ENCODE peak calls at places on chromosomes 3 and 15, in nine cellular contexts. T is NT2/D1, U is body of pancreas, W is left ventricle myocardium inferior, I is aorta, Z is cardiac muscle cell, R is right lobe of liver, D is GM23248, P is A549. S is an unnamed sample.
A peak's percentile ranks its signal among the peaks of the same experiment; 100 is the strongest.

GRCh38 chr15:63991706-63992105 is 54.6 kb downstream of the DAPK2 start:
- DNase-seq in D (no peak), I (no peak), Z (no peak), W (no peak), P (no peak), U (no peak), T (no peak), R (no peak), S (no peak)

GRCh38 chr3:16788440-16789057 is 96.2 kb upstream of the PLCL2 start:
- DNase-seq in R (no peak), T (no peak), W (no peak), I (no peak), D (no peak), P (no peak), U (peak; percentile 34), Z (no peak), S (no peak)

GRCh38 chr3:94285874-94286273 is 223.0 kb downstream of the NSUN3 start:
- DNase-seq in U (no peak), P (peak; percentile 14), R (no peak), W (no peak), D (peak; percentile 33), Z (peak; percentile 2), I (no peak), T (no peak), S (no peak)

GRCh38 chr15:83565553-83566159 is 88.3 kb upstream of the ADAMTSL3 start:
- DNase-seq in U (peak; percentile 17), Z (peak; percentile 49), T (peak; percentile 46), D (peak; percentile 55), P (peak; percentile 39), I (no peak), R (no peak), W (no peak), S (no peak)

GRCh38 chr3:169365993-169366915 is 297.3 kb downstream of the MECOM start:
- DNase-seq in W (no peak), D (no peak), I (no peak), Z (no peak), R (no peak), U (peak; percentile 81), P (no peak), T (no peak), S (peak; percentile 41)

GRCh38 chr15:60673918-60674558 is 195.1 kb upstream of the ICE2 start:
- DNase-seq in D (peak; percentile 98), Z (peak; percentile 88), R (no peak), U (peak; percentile 84), T (no peak), P (peak; percentile 58), W (no peak), I (peak; percentile 76), S (no peak)

GRCh38 chr15:78065973-78066946 is 11.3 kb downstream of the TBC1D2B start:
- DNase-seq in P (no peak), Z (no peak), D (peak; percentile 51), U (no peak), W (no peak), R (no peak), I (no peak), T (no peak), S (no peak)

GRCh38 chr3:59192473-59192872 is 142.6 kb upstream of the CFAP20DC start:
- DNase-seq in P (peak; percentile 1), D (peak; percentile 85), R (no peak), W (no peak), T (no peak), U (no peak), I (no peak), Z (peak; percentile 10), S (no peak)

GRCh38 chr3:47024932-47025331 is 45.5 kb downstream of the NBEAL2 start:
- DNase-seq in T (no peak), W (no peak), P (no peak), I (no peak), Z (peak; percentile 30), U (no peak), D (peak; percentile 66), R (no peak), S (no peak)

GRCh38 chr3:69338891-69339290 is 47.0 kb downstream of the FRMD4B start:
- DNase-seq in W (no peak), P (no peak), D (no peak), Z (no peak), I (no peak), T (no peak), U (no peak), R (no peak), S (no peak)

GRCh38 chr3:65907232-65908130 is 131.2 kb downstream of the MAGI1 start:
- DNase-seq in U (no peak), W (no peak), T (no peak), Z (no peak), D (no peak), I (no peak), P (no peak), R (no peak), S (no peak)

GRCh38 chr3:40200754-40201316 is 108.7 kb upstream of the EIF1B start:
- DNase-seq in T (no peak), D (no peak), R (no peak), Z (no peak), U (no peak), W (no peak), P (no peak), I (no peak), S (no peak)

GRCh38 chr15:43723151-43723550 is 23.1 kb upstream of the PDIA3 start:
- DNase-seq in W (no peak), D (no peak), R (no peak), T (no peak), U (no peak), I (no peak), Z (no peak), P (no peak), S (no peak)

GRCh38 chr3:186255703-186256331 is 106.2 kb downstream of the DGKG start:
- DNase-seq in U (peak; percentile 53), T (no peak), I (no peak), P (no peak), W (no peak), R (no peak), Z (no peak), D (no peak), S (peak; percentile 78)

GRCh38 chr15:42409011-42409410 is 49.7 kb downstream of the CAPN3 start:
- DNase-seq in P (no peak), W (no peak), U (no peak), T (no peak), I (no peak), D (no peak), R (peak; percentile 87), Z (no peak), S (no peak)

GRCh38 chr15:76433798-76434400 is 97.3 kb downstream of the ISL2 start:
- DNase-seq in W (no peak), Z (no peak), P (no peak), U (no peak), R (no peak), T (no peak), D (peak; percentile 39), I (no peak), S (no peak)

GRCh38 chr3:16402451-16402850 is 111.0 kb downstream of the RFTN1 start:
- DNase-seq in D (peak; percentile 79), I (no peak), R (no peak), W (no peak), T (no peak), U (no peak), P (no peak), Z (peak; percentile 62), S (no peak)

GRCh38 chr3:186239321-186239720 is 122.7 kb downstream of the DGKG start:
- DNase-seq in W (no peak), U (peak; percentile 26), Z (no peak), T (no peak), I (no peak), D (peak; percentile 16), R (no peak), P (peak; percentile 18), S (no peak)

GRCh38 chr15:89820651-89821611 is 6.3 kb upstream of the ANPEP start:
- DNase-seq in I (no peak), T (no peak), Z (peak; percentile 48), P (peak; percentile 73), U (peak; percentile 64), W (no peak), D (peak; percentile 96), R (no peak), S (no peak)

GRCh38 chr3:179292440-179292839 is 30.4 kb upstream of the ZNF639 start:
- DNase-seq in I (no peak), Z (no peak), R (no peak), T (no peak), U (no peak), D (no peak), W (no peak), P (no peak), S (no peak)

GRCh38 chr3:163622384-163622783 is 1455.9 kb downstream of the SI start:
- DNase-seq in D (no peak), T (peak; percentile 30), R (no peak), W (no peak), U (no peak), I (no peak), P (peak; percentile 10), Z (no peak), S (no peak)

GRCh38 chr3:197613187-197613586 is 57.4 kb upstream of the BDH1 start:
- DNase-seq in D (no peak), W (no peak), U (no peak), P (no peak), T (no peak), I (no peak), Z (no peak), R (no peak), S (no peak)
- H3K9me3 ChIP-seq in D (no peaks in the 10 kb centered on the region), W (peaks cover 7% of the 10 kb centered on the region), U (no peaks in the 10 kb centered on the region), P (no peaks in the 10 kb centered on the region), T (peaks cover 20% of the 10 kb centered on the region), I (no peaks in the 10 kb centered on the region), Z (no peaks in the 10 kb centered on the region), R (no peaks in the 10 kb centered on the region), S (no peaks in the 10 kb centered on the region)

DNA sequence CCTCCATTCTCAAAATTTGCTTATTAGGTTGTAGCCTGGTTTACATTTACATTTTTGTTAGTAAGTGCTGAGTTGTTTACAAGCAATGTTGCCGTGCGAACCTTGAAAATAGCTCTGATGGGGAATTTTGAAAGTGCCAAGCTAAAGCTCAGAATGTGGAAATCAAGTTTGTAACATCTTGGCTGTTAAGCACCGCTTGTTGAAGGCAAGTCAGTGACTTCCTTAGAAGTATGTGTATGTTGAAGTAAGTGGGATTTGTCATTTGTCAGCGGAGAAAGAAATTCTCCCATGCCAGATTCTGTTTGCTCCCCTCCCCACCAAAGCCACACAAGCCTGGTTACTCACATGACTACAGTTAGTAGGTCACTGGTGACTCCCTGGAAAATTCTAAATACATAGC is 390.8 kb upstream of the SEMA6D start:
- DNase-seq in U (no peak), D (peak; percentile 1), T (no peak), W (no peak), Z (no peak), P (no peak), I (no peak), R (no peak), S (no peak)
- H3K9me3 ChIP-seq in U (no peaks in the 10 kb centered on the region), D (no peaks in the 10 kb centered on the region), T (no peaks in the 10 kb centered on the region), W (no peaks in the 10 kb centered on the region), Z (no peaks in the 10 kb centered on the region), P (no peaks in the 10 kb centered on the region), I (peaks cover 3% of the 10 kb centered on the region), R (no peaks in the 10 kb centered on the region), S (no peaks in the 10 kb centered on the region)

GRCh38 chr15:25208735-25209134 is 230.1 kb downstream of the UBE3A start:
- DNase-seq in R (no peak), T (no peak), P (no peak), U (no peak), Z (no peak), I (no peak), D (no peak), W (no peak), S (no peak)
- H3K9me3 ChIP-seq in R (no peaks in the 10 kb centered on the region), T (no peaks in the 10 kb centered on the region), P (no peaks in the 10 kb centered on the region), U (no peaks in the 10 kb centered on the region), Z (no peaks in the 10 kb centered on the region), I (no peaks in the 10 kb centered on the region), D (no peaks in the 10 kb centered on the region), W (peaks cover 11% of the 10 kb centered on the region), S (peaks cover 4% of the 10 kb centered on the region)

GRCh38 chr3:176149567-176149966 is 1047.7 kb downstream of the TBL1XR1 start:
- DNase-seq in Z (no peak), R (no peak), U (no peak), I (no peak), P (no peak), D (no peak), T (no peak), W (no peak), S (no peak)
- H3K9me3 ChIP-seq in Z (no peaks in the 10 kb centered on the region), R (no peaks in the 10 kb centered on the region), U (no peaks in the 10 kb centered on the region), I (no peaks in the 10 kb centered on the region), P (no peaks in the 10 kb centered on the region), D (no peaks in the 10 kb centered on the region), T (no peaks in the 10 kb centered on the region), W (no peaks in the 10 kb centered on the region), S (no peaks in the 10 kb centered on the region)